ENCODE peak calls at places on chromosome 22, in seven cellular contexts. One of them, this sample, is unnamed.

GRCh38 chr22:21761086-21761485 is 25.5 kb upstream of the YPEL1 start:
- DNase-seq in psoas muscle: no peak
- DNase-seq in small intestine: no peak
- DNase-seq in bronchial epithelial cell: no peak
- DNase-seq in lower lobe of right lung: no peak
- DNase-seq in fibroblast of lung: peak; percentile 74
- DNase-seq in astrocyte: peak; percentile 56
- DNase-seq in this sample: peak; percentile 33

GRCh38 chr22:19172213-19173046 is 6.1 kb downstream of the SLC25A1 start:
- DNase-seq in psoas muscle: no peak
- DNase-seq in small intestine: no peak
- DNase-seq in bronchial epithelial cell: no peak
- DNase-seq in lower lobe of right lung: no peak
- DNase-seq in fibroblast of lung: no peak
- DNase-seq in astrocyte: no peak
- DNase-seq in this sample: no peak

GRCh38 chr22:19174106-19175025 is 4.2 kb downstream of the SLC25A1 start:
- DNase-seq in psoas muscle: peak; percentile 85
- DNase-seq in small intestine: no peak
- DNase-seq in bronchial epithelial cell: peak; percentile 35
- DNase-seq in lower lobe of right lung: no peak
- DNase-seq in fibroblast of lung: peak; percentile 58
- DNase-seq in astrocyte: peak; percentile 54
- DNase-seq in this sample: peak; percentile 56

GRCh38 chr22:29041408-29041807 is 20.2 kb downstream of the C22orf31 start:
- DNase-seq in psoas muscle: no peak
- DNase-seq in small intestine: no peak
- DNase-seq in bronchial epithelial cell: no peak
- DNase-seq in lower lobe of right lung: no peak
- DNase-seq in fibroblast of lung: peak; percentile 47
- DNase-seq in astrocyte: peak; percentile 93
- DNase-seq in this sample: peak; percentile 13

GRCh38 chr22:43438666-43439347 is 27.0 kb downstream of the MPPED1 start:
- DNase-seq in psoas muscle: no peak
- DNase-seq in small intestine: no peak
- DNase-seq in bronchial epithelial cell: no peak
- DNase-seq in lower lobe of right lung: no peak
- DNase-seq in fibroblast of lung: no peak
- DNase-seq in astrocyte: no peak
- DNase-seq in this sample: no peak

GRCh38 chr22:30763815-30764686 is 69.4 kb downstream of the OSBP2 start:
- DNase-seq in psoas muscle: no peak
- DNase-seq in small intestine: peak; percentile 76
- DNase-seq in bronchial epithelial cell: peak; percentile 89
- DNase-seq in lower lobe of right lung: no peak
- DNase-seq in fibroblast of lung: peak; percentile 84
- DNase-seq in astrocyte: peak; percentile 64
- DNase-seq in this sample: peak; percentile 87

GRCh38 chr22:21707677-21708076 is 27.9 kb downstream of the YPEL1 start:
- DNase-seq in psoas muscle: no peak
- DNase-seq in small intestine: no peak
- DNase-seq in bronchial epithelial cell: no peak
- DNase-seq in lower lobe of right lung: no peak
- DNase-seq in fibroblast of lung: peak; percentile 11
- DNase-seq in astrocyte: no peak
- DNase-seq in this sample: peak; percentile 3

GRCh38 chr22:29689872-29690213 is 30.0 kb upstream of the CABP7 start:
- DNase-seq in psoas muscle: peak; percentile 82
- DNase-seq in small intestine: peak; percentile 56
- DNase-seq in bronchial epithelial cell: peak; percentile 31
- DNase-seq in lower lobe of right lung: peak; percentile 67
- DNase-seq in fibroblast of lung: peak; percentile 58
- DNase-seq in astrocyte: peak; percentile 30
- DNase-seq in this sample: peak; percentile 64

GRCh38 chr22:27719033-27719341 is 82.6 kb downstream of the MN1 start:
- DNase-seq in psoas muscle: no peak
- DNase-seq in small intestine: no peak
- DNase-seq in bronchial epithelial cell: peak; percentile 16
- DNase-seq in lower lobe of right lung: no peak
- DNase-seq in fibroblast of lung: no peak
- DNase-seq in astrocyte: no peak
- DNase-seq in this sample: no peak

GRCh38 chr22:22866381-22867111 is 21.1 kb upstream of the IGLL5 start:
- DNase-seq in psoas muscle: no peak
- DNase-seq in small intestine: peak; percentile 9
- DNase-seq in bronchial epithelial cell: no peak
- DNase-seq in lower lobe of right lung: no peak
- DNase-seq in fibroblast of lung: peak; percentile 18
- DNase-seq in astrocyte: no peak
- DNase-seq in this sample: no peak

GRCh38 chr22:29673361-29673760 is 46.4 kb upstream of the CABP7 start:
- DNase-seq in psoas muscle: no peak
- DNase-seq in small intestine: no peak
- DNase-seq in bronchial epithelial cell: no peak
- DNase-seq in lower lobe of right lung: no peak
- DNase-seq in fibroblast of lung: no peak
- DNase-seq in astrocyte: no peak
- DNase-seq in this sample: no peak

GRCh38 chr22:29359469-29359868 is 28.9 kb downstream of the AP1B1 start:
- DNase-seq in psoas muscle: peak; percentile 85
- DNase-seq in small intestine: peak; percentile 46
- DNase-seq in bronchial epithelial cell: peak; percentile 31
- DNase-seq in lower lobe of right lung: no peak
- DNase-seq in fibroblast of lung: peak; percentile 70
- DNase-seq in astrocyte: peak; percentile 32
- DNase-seq in this sample: peak; percentile 70

GRCh38 chr22:29524440-29525191 is 28.9 kb downstream of the THOC5 start:
- DNase-seq in psoas muscle: no peak
- DNase-seq in small intestine: no peak
- DNase-seq in bronchial epithelial cell: peak; percentile 8
- DNase-seq in lower lobe of right lung: no peak
- DNase-seq in fibroblast of lung: peak; percentile 11
- DNase-seq in astrocyte: peak; percentile 6
- DNase-seq in this sample: peak; percentile 34

GRCh38 chr22:42754658-42755057 is 34.0 kb upstream of the A4GALT start:
- DNase-seq in psoas muscle: no peak
- DNase-seq in small intestine: peak; percentile 42
- DNase-seq in bronchial epithelial cell: peak; percentile 70
- DNase-seq in lower lobe of right lung: no peak
- DNase-seq in fibroblast of lung: peak; percentile 91
- DNase-seq in astrocyte: peak; percentile 97
- DNase-seq in this sample: peak; percentile 27

GRCh38 chr22:24323233-24323632 is 52.6 kb downstream of the SPECC1L start:
- DNase-seq in psoas muscle: no peak
- DNase-seq in small intestine: no peak
- DNase-seq in bronchial epithelial cell: no peak
- DNase-seq in lower lobe of right lung: no peak
- DNase-seq in fibroblast of lung: no peak
- DNase-seq in astrocyte: no peak
- DNase-seq in this sample: no peak

GRCh38 chr22:27399161-27399560 is 402.4 kb downstream of the MN1 start:
- DNase-seq in psoas muscle: no peak
- DNase-seq in small intestine: no peak
- DNase-seq in bronchial epithelial cell: no peak
- DNase-seq in lower lobe of right lung: no peak
- DNase-seq in fibroblast of lung: peak; percentile 17
- DNase-seq in astrocyte: no peak
- DNase-seq in this sample: no peak

GRCh38 chr22:33480118-33480517 is 421.9 kb upstream of the SYN3 start:
- DNase-seq in psoas muscle: no peak
- DNase-seq in small intestine: no peak
- DNase-seq in bronchial epithelial cell: no peak
- DNase-seq in lower lobe of right lung: no peak
- DNase-seq in fibroblast of lung: no peak
- DNase-seq in astrocyte: no peak
- DNase-seq in this sample: no peak

GRCh38 chr22:40421941-40422340 is 51.5 kb downstream of the SGSM3 start:
- DNase-seq in psoas muscle: peak; percentile 6
- DNase-seq in small intestine: no peak
- DNase-seq in bronchial epithelial cell: no peak
- DNase-seq in lower lobe of right lung: no peak
- DNase-seq in fibroblast of lung: no peak
- DNase-seq in astrocyte: no peak
- DNase-seq in this sample: no peak

GRCh38 chr22:19718255-19719054 is 4.2 kb downstream of the SEPTIN5 start:
- DNase-seq in psoas muscle: no peak
- DNase-seq in small intestine: no peak
- DNase-seq in bronchial epithelial cell: no peak
- DNase-seq in lower lobe of right lung: no peak
- DNase-seq in fibroblast of lung: no peak
- DNase-seq in astrocyte: no peak
- DNase-seq in this sample: no peak

GRCh38 chr22:31944700-31945477 is 554 bp downstream of the YWHAH start:
- DNase-seq in psoas muscle: peak; percentile 80
- DNase-seq in small intestine: peak; percentile 40
- DNase-seq in bronchial epithelial cell: no peak
- DNase-seq in lower lobe of right lung: peak; percentile 49
- DNase-seq in fibroblast of lung: peak; percentile 12
- DNase-seq in astrocyte: no peak
- DNase-seq in this sample: peak; percentile 62

GRCh38 chr22:49948958-49949913 is 11.3 kb upstream of the PIM3 start:
- DNase-seq in psoas muscle: no peak
- DNase-seq in small intestine: peak; percentile 96
- DNase-seq in bronchial epithelial cell: no peak
- DNase-seq in lower lobe of right lung: peak; percentile 94
- DNase-seq in fibroblast of lung: no peak
- DNase-seq in astrocyte: no peak
- DNase-seq in this sample: no peak

GRCh38 chr22:49948116-49948515 is 12.5 kb upstream of the PIM3 start:
- DNase-seq in psoas muscle: no peak
- DNase-seq in small intestine: peak; percentile 73
- DNase-seq in bronchial epithelial cell: no peak
- DNase-seq in lower lobe of right lung: no peak
- DNase-seq in fibroblast of lung: no peak
- DNase-seq in astrocyte: no peak
- DNase-seq in this sample: no peak

GRCh38 chr22:49946612-49947295 is 13.8 kb upstream of the PIM3 start:
- DNase-seq in psoas muscle: no peak
- DNase-seq in small intestine: no peak
- DNase-seq in bronchial epithelial cell: peak; percentile 48
- DNase-seq in lower lobe of right lung: no peak
- DNase-seq in fibroblast of lung: no peak
- DNase-seq in astrocyte: no peak
- DNase-seq in this sample: no peak

GRCh38 chr22:49948573-49948957 is 12.0 kb upstream of the PIM3 start:
- DNase-seq in psoas muscle: no peak
- DNase-seq in small intestine: no peak
- DNase-seq in bronchial epithelial cell: no peak
- DNase-seq in lower lobe of right lung: no peak
- DNase-seq in fibroblast of lung: no peak
- DNase-seq in astrocyte: no peak
- DNase-seq in this sample: no peak

DNA sequence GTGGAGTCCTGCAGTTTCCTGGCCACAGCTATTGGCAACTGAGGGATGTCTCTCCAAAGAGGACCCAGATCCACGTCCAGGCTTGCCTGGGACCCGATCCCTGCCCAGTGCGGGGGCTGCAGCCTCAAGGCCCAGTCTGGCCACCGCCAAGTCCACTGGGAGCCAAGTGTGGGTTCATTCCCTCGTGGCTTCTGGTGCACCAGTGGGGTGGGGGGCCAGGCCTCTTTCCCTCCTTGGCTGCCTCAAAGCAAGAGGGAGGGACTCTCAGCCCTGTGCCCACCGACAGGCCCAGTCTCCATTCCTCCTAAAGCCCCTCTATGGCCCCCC is 13.3 kb upstream of the PIM3 start:
- DNase-seq in psoas muscle: no peak
- DNase-seq in small intestine: no peak
- DNase-seq in bronchial epithelial cell: no peak
- DNase-seq in lower lobe of right lung: no peak
- DNase-seq in fibroblast of lung: no peak
- DNase-seq in astrocyte: no peak
- DNase-seq in this sample: no peak
- H3K4me3 ChIP-seq in psoas muscle: no peak overlapping the region
- H3K4me3 ChIP-seq in small intestine: peak overlapping the region; percentile 50
- H3K4me3 ChIP-seq in bronchial epithelial cell: no peak overlapping the region
- H3K4me3 ChIP-seq in lower lobe of right lung: peak overlapping the region; percentile 53
- H3K4me3 ChIP-seq in fibroblast of lung: no peak overlapping the region
- H3K4me3 ChIP-seq in astrocyte: no peak overlapping the region
- H3K4me3 ChIP-seq in this sample: no peak overlapping the region

GRCh38 chr22:45077286-45077685 is 67.5 kb upstream of the PHF21B start:
- DNase-seq in psoas muscle: no peak
- DNase-seq in small intestine: no peak
- DNase-seq in bronchial epithelial cell: no peak
- DNase-seq in lower lobe of right lung: no peak
- DNase-seq in fibroblast of lung: no peak
- DNase-seq in astrocyte: no peak
- DNase-seq in this sample: no peak
- H3K27me3 ChIP-seq in psoas muscle: peaks cover 7% of the 10 kb centered on the region
- H3K27me3 ChIP-seq in small intestine: peaks cover 3% of the 10 kb centered on the region
- H3K27me3 ChIP-seq in bronchial epithelial cell: peaks cover 18% of the 10 kb centered on the region
- H3K27me3 ChIP-seq in lower lobe of right lung: peaks cover 51% of the 10 kb centered on the region
- H3K27me3 ChIP-seq in fibroblast of lung: peaks cover 7% of the 10 kb centered on the region
- H3K27me3 ChIP-seq in astrocyte: peaks cover 24% of the 10 kb centered on the region
- H3K27me3 ChIP-seq in this sample: peaks cover 53% of the 10 kb centered on the region

GRCh38 chr22:36398602-36399472 is 11.1 kb upstream of the MYH9 start:
- DNase-seq in psoas muscle: no peak
- DNase-seq in small intestine: peak; percentile 89
- DNase-seq in bronchial epithelial cell: peak; percentile 95
- DNase-seq in lower lobe of right lung: no peak
- DNase-seq in fibroblast of lung: no peak
- DNase-seq in astrocyte: peak; percentile 91
- DNase-seq in this sample: peak; percentile 49
- H3K4me3 ChIP-seq in psoas muscle: no peak overlapping the region
- H3K4me3 ChIP-seq in small intestine: no peak overlapping the region
- H3K4me3 ChIP-seq in bronchial epithelial cell: no peak overlapping the region
- H3K4me3 ChIP-seq in lower lobe of right lung: no peak overlapping the region
- H3K4me3 ChIP-seq in fibroblast of lung: no peak overlapping the region
- H3K4me3 ChIP-seq in astrocyte: no peak overlapping the region
- H3K4me3 ChIP-seq in this sample: no peak overlapping the region

DNA sequence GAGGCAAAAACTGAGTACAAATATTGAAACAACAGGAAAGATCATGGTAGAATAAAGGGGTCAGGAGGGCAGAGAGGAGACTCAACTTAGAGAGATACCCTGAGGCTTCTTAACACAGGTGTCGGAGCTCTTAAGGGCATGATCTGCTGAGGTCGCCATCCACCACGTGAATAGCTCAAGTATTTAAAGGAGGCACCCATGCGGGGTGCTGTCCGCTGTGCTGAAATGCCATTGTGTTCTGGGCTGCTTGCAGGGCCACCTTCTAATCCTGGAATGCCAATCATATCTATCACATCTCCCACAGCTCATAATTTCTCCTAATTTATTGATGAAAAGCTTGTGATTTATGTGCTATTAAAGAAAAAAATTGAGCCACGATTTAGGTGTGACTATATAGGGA is 90.2 kb downstream of the SEZ6L start:
- DNase-seq in psoas muscle: no peak
- DNase-seq in small intestine: peak; percentile 1
- DNase-seq in bronchial epithelial cell: peak; percentile 11
- DNase-seq in lower lobe of right lung: no peak
- DNase-seq in fibroblast of lung: no peak
- DNase-seq in astrocyte: peak; percentile 8
- DNase-seq in this sample: peak; percentile 7
- H3K27me3 ChIP-seq in psoas muscle: no peaks in the 10 kb centered on the region
- H3K27me3 ChIP-seq in small intestine: peaks cover 4% of the 10 kb centered on the region
- H3K27me3 ChIP-seq in bronchial epithelial cell: no peaks in the 10 kb centered on the region
- H3K27me3 ChIP-seq in lower lobe of right lung: peaks cover 28% of the 10 kb centered on the region
- H3K27me3 ChIP-seq in fibroblast of lung: no peaks in the 10 kb centered on the region
- H3K27me3 ChIP-seq in astrocyte: no peaks in the 10 kb centered on the region
- H3K27me3 ChIP-seq in this sample: no peaks in the 10 kb centered on the region